ENCODE peak calls at places on chromosomes 2 and 18, in five cellular contexts. V is GM12865, T is progenitor cell of endocrine pancreas, I is HCT116, O is HFFc6. L is an unnamed sample.

GRCh38 chr2:157935378-157935726 is 59.2 kb upstream of the ACVR1 start:
- DNase-seq in T (no peak), O (no peak), I (no peak), V (no peak), L (no peak)

GRCh38 chr2:205682239-205683021 is at the start of gene NRP2:
- DNase-seq in V (peak; percentile 68), I (peak; percentile 21), T (peak; percentile 52), O (peak; percentile 72), L (no peak)

GRCh38 chr18:43563780-43564179 is 286.5 kb upstream of the SYT4 start:
- DNase-seq in I (no peak), O (peak; percentile 25), V (peak; percentile 16), T (no peak), L (no peak)

GRCh38 chr2:149552226-149552625 is 35.3 kb downstream of the MMADHC start:
- DNase-seq in O (no peak), V (no peak), I (no peak), T (no peak), L (no peak)

GRCh38 chr18:47899107-47899840 is 31.2 kb downstream of the SMAD2 start:
- DNase-seq in I (no peak), T (no peak), O (no peak), V (no peak), L (no peak)

GRCh38 chr18:31079973-31080372 is 22.2 kb downstream of the DSC2 start:
- DNase-seq in T (no peak), O (no peak), V (no peak), I (no peak), L (no peak)

GRCh38 chr2:62464608-62465007 is 41.4 kb downstream of the TMEM17 start:
- DNase-seq in T (no peak), I (no peak), O (no peak), V (no peak), L (no peak)

GRCh38 chr2:120346034-120346666 is at the start of gene INHBB:
- DNase-seq in I (no peak), V (no peak), O (no peak), T (no peak), L (no peak)

GRCh38 chr2:240462073-240462703 is 26.7 kb downstream of the GPC1 start:
- DNase-seq in T (no peak), O (no peak), V (no peak), I (no peak), L (peak; percentile 11)

GRCh38 chr2:45793998-45794720 is 142.7 kb downstream of the PRKCE start:
- DNase-seq in I (no peak), O (no peak), V (no peak), T (no peak), L (no peak)

GRCh38 chr2:45796500-45796899 is 145.0 kb downstream of the PRKCE start:
- DNase-seq in V (no peak), T (no peak), O (no peak), I (no peak), L (no peak)

GRCh38 chr2:45799679-45800381 is 148.4 kb downstream of the PRKCE start:
- DNase-seq in O (no peak), I (no peak), T (no peak), V (no peak), L (no peak)

GRCh38 chr2:45793564-45793963 is 142.1 kb downstream of the PRKCE start:
- DNase-seq in O (no peak), T (no peak), V (no peak), I (no peak), L (no peak)

DNA sequence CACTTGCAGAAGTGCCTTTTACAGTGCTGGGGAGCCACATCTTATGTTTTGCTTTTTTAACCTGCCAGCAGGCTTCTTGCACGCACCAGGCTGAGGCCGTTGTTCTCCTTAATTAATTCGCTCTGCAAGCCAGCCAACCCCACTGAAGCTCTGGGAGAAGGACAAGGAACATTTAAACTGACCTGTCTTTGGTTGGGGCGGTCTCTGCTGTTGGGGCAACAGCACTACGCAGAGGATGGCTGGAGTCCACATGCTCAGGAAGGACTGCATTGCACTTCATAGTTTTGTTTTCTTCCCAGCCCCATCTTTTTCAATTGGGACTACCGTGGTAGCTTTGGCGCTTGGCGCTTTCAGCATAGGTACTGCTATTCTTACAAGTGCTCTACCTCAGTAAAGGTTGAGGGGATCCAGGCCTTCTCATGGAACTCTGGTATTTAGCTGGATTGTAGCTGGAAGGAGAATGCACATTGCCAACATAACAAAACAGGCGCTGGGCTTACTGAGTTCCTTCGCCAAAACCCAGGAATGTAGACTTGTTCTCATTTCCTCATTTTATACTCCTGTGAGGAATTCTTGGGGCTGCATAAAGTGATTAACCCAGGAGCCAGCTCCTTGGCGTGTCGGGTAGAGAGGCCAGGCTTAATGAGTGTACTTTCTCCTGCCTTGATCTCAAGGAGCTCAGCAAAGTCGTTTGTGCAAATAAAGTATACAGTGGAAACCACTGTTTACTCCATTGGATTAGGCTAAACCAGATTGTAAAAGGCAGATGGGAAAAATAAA is 146.2 kb downstream of the PRKCE start:
- DNase-seq in V (no peak), T (no peak), O (no peak), I (no peak), L (no peak)
- TF ChIP-seq CTCF in V (no peak), T (no peak), O (no peak), I (no peak), L (no peak)

GRCh38 chr2:3001595-3002184 is 375.9 kb downstream of the EIPR1 start:
- DNase-seq in T (no peak), V (peak; percentile 35), I (no peak), O (no peak), L (no peak)
- TF ChIP-seq CTCF in T (peak; percentile 12), V (peak; percentile 28), I (no peak), O (peak; percentile 13), L (no peak)

GRCh38 chr18:53385889-53386288 is 838.6 kb downstream of the MBD2 start:
- DNase-seq in T (no peak), I (no peak), O (no peak), V (no peak), L (no peak)

GRCh38 chr18:53382870-53383269 is 841.6 kb downstream of the MBD2 start:
- DNase-seq in V (no peak), O (no peak), I (no peak), T (no peak), L (no peak)

GRCh38 chr18:53375641-53376040 is 848.8 kb downstream of the MBD2 start:
- DNase-seq in V (no peak), T (no peak), I (no peak), O (no peak), L (no peak)

DNA sequence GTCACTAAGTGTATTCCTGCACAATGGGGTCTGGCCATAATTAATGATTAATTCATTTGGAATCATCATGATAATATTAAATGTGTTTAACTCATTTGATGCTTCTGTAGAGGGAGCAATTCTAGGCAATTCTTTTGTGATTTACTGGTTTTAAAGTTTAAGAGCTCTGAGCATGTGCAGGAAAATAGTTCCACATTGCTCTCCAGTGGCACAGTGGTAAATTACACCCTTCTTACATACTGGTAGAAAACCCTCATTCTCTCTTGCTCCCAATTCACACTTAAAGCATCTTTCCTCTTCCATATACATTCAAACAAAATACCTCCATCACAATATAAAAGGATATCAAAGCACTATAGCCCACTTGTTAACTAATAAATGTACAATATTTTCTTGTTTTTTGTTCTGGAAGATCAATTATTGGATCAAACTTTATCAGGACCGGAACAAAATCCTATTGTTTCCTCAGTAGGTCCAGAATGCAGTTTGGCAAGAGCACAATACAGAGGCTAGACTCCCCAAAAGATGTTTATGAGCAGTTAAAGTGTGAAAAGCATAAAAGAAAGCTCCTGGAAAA is 844.3 kb downstream of the MBD2 start:
- DNase-seq in T (no peak), V (peak; percentile 60), I (peak; percentile 19), O (peak; percentile 35), L (no peak)
- TF ChIP-seq CTCF in T (peak; percentile 69), V (peak; percentile 35), I (no peak), O (peak; percentile 78), L (no peak)

DNA sequence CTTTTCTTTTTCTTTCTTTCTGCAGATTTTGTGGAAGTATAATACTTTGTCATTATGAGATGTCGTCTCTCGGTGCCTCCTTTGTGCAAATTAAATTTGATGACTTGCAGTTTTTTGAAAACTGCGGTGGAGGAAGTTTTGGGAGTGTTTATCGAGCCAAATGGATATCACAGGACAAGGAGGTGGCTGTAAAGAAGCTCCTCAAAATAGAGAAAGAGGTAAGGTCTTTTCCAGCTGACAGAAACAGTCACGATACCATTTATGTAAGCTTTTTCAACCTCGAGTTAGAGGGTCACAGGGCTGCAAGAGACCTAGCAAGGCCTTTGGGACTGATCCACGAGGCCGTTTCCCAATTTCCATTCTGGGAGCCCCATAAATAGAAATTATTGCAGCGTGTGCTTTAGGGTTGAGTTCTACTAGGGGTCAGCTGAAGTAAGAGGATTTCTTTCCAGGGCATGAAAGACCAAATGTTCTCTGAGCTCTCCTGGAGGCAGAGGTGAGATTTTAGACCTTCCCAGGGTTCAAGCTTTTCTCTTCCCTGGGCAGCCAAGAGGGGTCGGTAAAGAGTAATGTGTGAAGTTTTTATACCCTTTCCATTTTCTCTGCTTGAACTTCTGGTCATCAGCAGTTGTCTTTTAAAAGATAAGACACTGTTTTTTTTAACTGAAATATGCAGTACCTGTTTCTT is 15.5 kb downstream of the MAP3K20 start:
- DNase-seq in T (no peak), I (no peak), O (no peak), V (no peak), L (no peak)
- TF ChIP-seq CTCF in T (no peak), I (no peak), O (peak; percentile 57), V (no peak), L (no peak)

DNA sequence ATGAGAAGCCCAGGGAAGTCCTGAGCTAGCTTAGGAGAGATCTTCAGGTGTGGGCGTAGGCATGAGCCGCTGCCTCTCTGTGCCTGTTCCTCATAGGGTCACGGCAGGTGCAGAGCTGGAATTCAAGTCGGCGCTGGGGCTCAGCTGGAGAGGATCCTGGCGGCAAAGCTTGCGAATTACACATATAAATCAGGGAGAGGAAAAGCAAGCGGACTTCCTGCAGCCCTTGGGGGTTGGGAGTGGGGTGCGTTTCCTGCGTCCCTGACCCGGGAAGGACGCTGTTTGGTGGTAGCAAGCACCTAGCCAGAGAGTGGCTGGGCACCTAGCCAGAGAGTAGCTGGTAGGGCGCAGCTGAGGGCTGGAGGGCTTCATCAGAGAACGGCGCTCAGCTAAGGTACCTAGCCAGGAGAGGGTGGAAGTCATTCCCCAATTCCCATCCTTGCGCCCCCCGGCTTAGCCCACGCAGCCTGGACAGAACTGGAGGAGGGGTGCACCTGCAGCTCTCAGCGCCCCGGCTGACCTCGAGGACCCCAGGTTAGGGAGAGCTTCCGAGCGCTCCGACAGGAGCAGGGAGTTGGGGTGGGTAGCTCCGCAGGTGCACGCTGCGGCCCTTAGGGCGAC is 459 bp upstream of the EFR3B start:
- DNase-seq in I (peak; percentile 50), V (peak; percentile 38), O (peak; percentile 47), T (peak; percentile 68), L (no peak)
- TF ChIP-seq CTCF in I (no peak), V (peak; percentile 8), O (peak; percentile 59), T (peak; percentile 46), L (no peak)

GRCh38 chr2:213806125-213806726 is 522.0 kb downstream of the SPAG16 start:
- DNase-seq in O (peak; percentile 28), I (no peak), V (peak; percentile 23), T (no peak), L (no peak)
- TF ChIP-seq CTCF in O (peak; percentile 85), I (peak; percentile 44), V (no peak), T (peak; percentile 50), L (no peak)

GRCh38 chr18:63317982-63318881 is 1.3 kb downstream of the BCL2 start:
- DNase-seq in T (peak; percentile 45), V (peak; percentile 96), I (no peak), O (no peak), L (peak; percentile 66)
- TF ChIP-seq CTCF in T (peak; percentile 72), V (peak; percentile 95), I (no peak), O (peak; percentile 58), L (peak; percentile 78)

L was measured in natural killer cell.